ENCODE peak calls at places on chromosomes 1 and 21, in seven cellular contexts. One of them, this sample, is unnamed.

GRCh38 chr1:89822109-89822962 is 1.5 kb downstream of the LRRC8D start:
- DNase-seq in bronchial epithelial cell: no peak
- DNase-seq in cardiac muscle cell: no peak
- DNase-seq in AG04450: no peak
- DNase-seq in transverse colon: peak
- DNase-seq in esophagus squamous epithelium: no peak
- DNase-seq in body of pancreas: no peak
- DNase-seq in this sample: no peak

GRCh38 chr1:176172215-176172614 is 34.9 kb downstream of the COP1 start:
- DNase-seq in esophagus squamous epithelium: no peak
- DNase-seq in transverse colon: no peak
- DNase-seq in body of pancreas: no peak
- DNase-seq in AG04450: no peak
- DNase-seq in bronchial epithelial cell: no peak
- DNase-seq in cardiac muscle cell: no peak
- DNase-seq in this sample: no peak

GRCh38 chr1:42280841-42281240 is 54.2 kb downstream of the FOXJ3 start:
- DNase-seq in esophagus squamous epithelium: no peak
- DNase-seq in transverse colon: no peak
- DNase-seq in AG04450: no peak
- DNase-seq in body of pancreas: no peak
- DNase-seq in cardiac muscle cell: no peak
- DNase-seq in bronchial epithelial cell: no peak
- DNase-seq in this sample: no peak

GRCh38 chr1:47313915-47314664 is at the start of gene STIL:
- DNase-seq in body of pancreas: peak
- DNase-seq in esophagus squamous epithelium: peak
- DNase-seq in cardiac muscle cell: peak
- DNase-seq in bronchial epithelial cell: peak
- DNase-seq in AG04450: peak
- DNase-seq in transverse colon: peak
- DNase-seq in this sample: peak

GRCh38 chr1:31714442-31715096 is 10.8 kb upstream of the COL16A1 start:
- DNase-seq in AG04450: no peak
- DNase-seq in body of pancreas: peak
- DNase-seq in esophagus squamous epithelium: no peak
- DNase-seq in transverse colon: peak
- DNase-seq in bronchial epithelial cell: peak
- DNase-seq in cardiac muscle cell: peak
- DNase-seq in this sample: no peak

GRCh38 chr1:154940880-154941228 is 4.3 kb upstream of the PMVK start:
- DNase-seq in transverse colon: no peak
- DNase-seq in AG04450: no peak
- DNase-seq in esophagus squamous epithelium: no peak
- DNase-seq in body of pancreas: no peak
- DNase-seq in cardiac muscle cell: no peak
- DNase-seq in bronchial epithelial cell: no peak
- DNase-seq in this sample: no peak

GRCh38 chr21:39153373-39153772 is 29.9 kb downstream of the PSMG1 start:
- DNase-seq in bronchial epithelial cell: peak
- DNase-seq in AG04450: no peak
- DNase-seq in esophagus squamous epithelium: no peak
- DNase-seq in transverse colon: no peak
- DNase-seq in cardiac muscle cell: no peak
- DNase-seq in body of pancreas: no peak
- DNase-seq in this sample: no peak

GRCh38 chr1:17067465-17068245 is 13.8 kb upstream of the SDHB start:
- DNase-seq in body of pancreas: no peak
- DNase-seq in cardiac muscle cell: no peak
- DNase-seq in AG04450: no peak
- DNase-seq in transverse colon: no peak
- DNase-seq in esophagus squamous epithelium: no peak
- DNase-seq in bronchial epithelial cell: no peak
- DNase-seq in this sample: no peak

GRCh38 chr1:31426249-31426922 is 13.4 kb downstream of the SERINC2 start:
- DNase-seq in cardiac muscle cell: no peak
- DNase-seq in body of pancreas: no peak
- DNase-seq in AG04450: no peak
- DNase-seq in esophagus squamous epithelium: no peak
- DNase-seq in bronchial epithelial cell: peak
- DNase-seq in transverse colon: peak
- DNase-seq in this sample: no peak

GRCh38 chr1:205711105-205712048 is 31.1 kb upstream of the SLC45A3 start:
- DNase-seq in transverse colon: peak
- DNase-seq in body of pancreas: peak
- DNase-seq in cardiac muscle cell: peak
- DNase-seq in esophagus squamous epithelium: no peak
- DNase-seq in bronchial epithelial cell: peak
- DNase-seq in AG04450: peak
- DNase-seq in this sample: no peak

GRCh38 chr1:189803364-189803763 is 674.3 kb downstream of the BRINP3 start:
- DNase-seq in transverse colon: no peak
- DNase-seq in esophagus squamous epithelium: no peak
- DNase-seq in bronchial epithelial cell: no peak
- DNase-seq in body of pancreas: no peak
- DNase-seq in cardiac muscle cell: no peak
- DNase-seq in AG04450: no peak
- DNase-seq in this sample: no peak

GRCh38 chr1:245096330-245097066 is 58.3 kb upstream of the KIF26B start:
- DNase-seq in transverse colon: no peak
- DNase-seq in body of pancreas: no peak
- DNase-seq in esophagus squamous epithelium: no peak
- DNase-seq in AG04450: no peak
- DNase-seq in bronchial epithelial cell: no peak
- DNase-seq in cardiac muscle cell: no peak
- DNase-seq in this sample: no peak

GRCh38 chr21:43361493-43362296 is 65.2 kb downstream of the SIK1 start:
- DNase-seq in body of pancreas: no peak
- DNase-seq in esophagus squamous epithelium: no peak
- DNase-seq in AG04450: peak
- DNase-seq in cardiac muscle cell: peak
- DNase-seq in bronchial epithelial cell: peak
- DNase-seq in transverse colon: peak
- DNase-seq in this sample: peak

GRCh38 chr1:201999625-202000238 is 10.7 kb upstream of the ELF3 start:
- DNase-seq in cardiac muscle cell: peak
- DNase-seq in AG04450: no peak
- DNase-seq in bronchial epithelial cell: peak
- DNase-seq in esophagus squamous epithelium: no peak
- DNase-seq in body of pancreas: peak
- DNase-seq in transverse colon: peak
- DNase-seq in this sample: no peak

GRCh38 chr1:116919802-116920201 is 10.1 kb downstream of the PTGFRN start:
- DNase-seq in transverse colon: peak
- DNase-seq in body of pancreas: peak
- DNase-seq in AG04450: no peak
- DNase-seq in esophagus squamous epithelium: no peak
- DNase-seq in bronchial epithelial cell: no peak
- DNase-seq in cardiac muscle cell: peak
- DNase-seq in this sample: no peak

GRCh38 chr1:43267291-43267805 is 2.4 kb upstream of the TMEM125 start:
- DNase-seq in esophagus squamous epithelium: no peak
- DNase-seq in transverse colon: no peak
- DNase-seq in body of pancreas: no peak
- DNase-seq in cardiac muscle cell: peak
- DNase-seq in AG04450: peak
- DNase-seq in bronchial epithelial cell: no peak
- DNase-seq in this sample: no peak

GRCh38 chr1:224116131-224116530 is 2.2 kb downstream of the FBXO28 start:
- DNase-seq in AG04450: peak
- DNase-seq in esophagus squamous epithelium: no peak
- DNase-seq in bronchial epithelial cell: peak
- DNase-seq in transverse colon: no peak
- DNase-seq in body of pancreas: no peak
- DNase-seq in cardiac muscle cell: peak
- DNase-seq in this sample: no peak

GRCh38 chr21:41429925-41430491 is 4.0 kb downstream of the MX1 start:
- DNase-seq in bronchial epithelial cell: no peak
- DNase-seq in AG04450: no peak
- DNase-seq in esophagus squamous epithelium: no peak
- DNase-seq in body of pancreas: no peak
- DNase-seq in transverse colon: no peak
- DNase-seq in cardiac muscle cell: no peak
- DNase-seq in this sample: no peak

GRCh38 chr1:63868220-63868897 is 94.5 kb downstream of the ROR1 start:
- DNase-seq in bronchial epithelial cell: peak
- DNase-seq in esophagus squamous epithelium: no peak
- DNase-seq in cardiac muscle cell: no peak
- DNase-seq in AG04450: no peak
- DNase-seq in body of pancreas: no peak
- DNase-seq in transverse colon: no peak
- DNase-seq in this sample: no peak

GRCh38 chr21:27024971-27025370 is 58.1 kb upstream of the ADAMTS5 start:
- DNase-seq in transverse colon: no peak
- DNase-seq in body of pancreas: no peak
- DNase-seq in AG04450: no peak
- DNase-seq in cardiac muscle cell: no peak
- DNase-seq in bronchial epithelial cell: no peak
- DNase-seq in esophagus squamous epithelium: no peak
- DNase-seq in this sample: no peak

GRCh38 chr1:197402189-197402588 is 134.1 kb downstream of the CRB1 start:
- DNase-seq in cardiac muscle cell: no peak
- DNase-seq in bronchial epithelial cell: no peak
- DNase-seq in AG04450: no peak
- DNase-seq in transverse colon: no peak
- DNase-seq in esophagus squamous epithelium: no peak
- DNase-seq in body of pancreas: no peak
- DNase-seq in this sample: no peak

GRCh38 chr1:209207701-209208286 is 375.7 kb upstream of the CAMK1G start:
- DNase-seq in body of pancreas: peak
- DNase-seq in AG04450: peak
- DNase-seq in esophagus squamous epithelium: no peak
- DNase-seq in bronchial epithelial cell: peak
- DNase-seq in transverse colon: peak
- DNase-seq in cardiac muscle cell: peak
- DNase-seq in this sample: no peak

GRCh38 chr1:31674626-31675025 is 29.2 kb downstream of the COL16A1 start:
- DNase-seq in transverse colon: no peak
- DNase-seq in bronchial epithelial cell: no peak
- DNase-seq in AG04450: no peak
- DNase-seq in body of pancreas: no peak
- DNase-seq in esophagus squamous epithelium: no peak
- DNase-seq in cardiac muscle cell: no peak
- DNase-seq in this sample: no peak

GRCh38 chr1:94522304-94522703 is 19.3 kb downstream of the F3 start:
- DNase-seq in bronchial epithelial cell: peak
- DNase-seq in body of pancreas: no peak
- DNase-seq in transverse colon: no peak
- DNase-seq in AG04450: no peak
- DNase-seq in cardiac muscle cell: peak
- DNase-seq in esophagus squamous epithelium: no peak
- DNase-seq in this sample: no peak
- TF ChIP-seq CTCF in bronchial epithelial cell: peak
- TF ChIP-seq CTCF in body of pancreas: peak
- TF ChIP-seq CTCF in transverse colon: peak
- TF ChIP-seq CTCF in AG04450: peak
- TF ChIP-seq CTCF in cardiac muscle cell: peak
- TF ChIP-seq CTCF in esophagus squamous epithelium: peak
- TF ChIP-seq CTCF in this sample: peak

DNA sequence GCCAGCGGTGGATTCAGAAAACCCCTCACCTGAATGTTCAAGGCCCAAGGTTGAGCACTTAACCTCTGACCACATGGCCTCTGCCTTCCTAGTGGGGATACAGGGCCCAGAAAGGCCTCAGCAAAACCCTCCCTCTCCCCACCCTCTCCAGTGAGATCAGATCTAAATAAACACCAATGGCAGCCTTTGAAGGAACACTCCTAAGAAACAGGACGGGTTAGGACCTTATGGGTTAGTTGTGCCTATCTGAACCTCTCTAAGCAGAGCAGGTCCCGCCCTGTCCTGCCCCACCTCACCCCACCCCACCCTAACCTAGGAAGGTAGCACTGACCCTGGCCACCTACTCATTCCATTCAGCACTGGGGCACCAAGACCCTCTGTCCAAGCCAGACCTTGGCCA is 7.9 kb upstream of the GRHL3 start:
- DNase-seq in cardiac muscle cell: no peak
- DNase-seq in esophagus squamous epithelium: no peak
- DNase-seq in transverse colon: no peak
- DNase-seq in AG04450: no peak
- DNase-seq in body of pancreas: no peak
- DNase-seq in bronchial epithelial cell: no peak
- DNase-seq in this sample: no peak
- TF ChIP-seq CTCF in cardiac muscle cell: no peak
- TF ChIP-seq CTCF in esophagus squamous epithelium: no peak
- TF ChIP-seq CTCF in transverse colon: no peak
- TF ChIP-seq CTCF in AG04450: no peak
- TF ChIP-seq CTCF in body of pancreas: no peak
- TF ChIP-seq CTCF in bronchial epithelial cell: no peak
- TF ChIP-seq CTCF in this sample: no peak

GRCh38 chr1:76690784-76691183 is 176.5 kb upstream of the ST6GALNAC5 start:
- DNase-seq in body of pancreas: no peak
- DNase-seq in cardiac muscle cell: no peak
- DNase-seq in transverse colon: no peak
- DNase-seq in bronchial epithelial cell: no peak
- DNase-seq in AG04450: no peak
- DNase-seq in esophagus squamous epithelium: no peak
- DNase-seq in this sample: no peak

GRCh38 chr1:76682152-76682551 is 185.1 kb upstream of the ST6GALNAC5 start:
- DNase-seq in AG04450: no peak
- DNase-seq in bronchial epithelial cell: no peak
- DNase-seq in esophagus squamous epithelium: no peak
- DNase-seq in transverse colon: no peak
- DNase-seq in cardiac muscle cell: no peak
- DNase-seq in body of pancreas: no peak
- DNase-seq in this sample: no peak

GRCh38 chr1:76687324-76688018 is 179.8 kb upstream of the ST6GALNAC5 start:
- DNase-seq in body of pancreas: no peak
- DNase-seq in transverse colon: no peak
- DNase-seq in bronchial epithelial cell: peak
- DNase-seq in esophagus squamous epithelium: no peak
- DNase-seq in cardiac muscle cell: no peak
- DNase-seq in AG04450: no peak
- DNase-seq in this sample: no peak
- TF ChIP-seq CTCF in body of pancreas: no peak
- TF ChIP-seq CTCF in transverse colon: no peak
- TF ChIP-seq CTCF in bronchial epithelial cell: no peak
- TF ChIP-seq CTCF in esophagus squamous epithelium: no peak
- TF ChIP-seq CTCF in cardiac muscle cell: no peak
- TF ChIP-seq CTCF in AG04450: no peak
- TF ChIP-seq CTCF in this sample: no peak

DNA sequence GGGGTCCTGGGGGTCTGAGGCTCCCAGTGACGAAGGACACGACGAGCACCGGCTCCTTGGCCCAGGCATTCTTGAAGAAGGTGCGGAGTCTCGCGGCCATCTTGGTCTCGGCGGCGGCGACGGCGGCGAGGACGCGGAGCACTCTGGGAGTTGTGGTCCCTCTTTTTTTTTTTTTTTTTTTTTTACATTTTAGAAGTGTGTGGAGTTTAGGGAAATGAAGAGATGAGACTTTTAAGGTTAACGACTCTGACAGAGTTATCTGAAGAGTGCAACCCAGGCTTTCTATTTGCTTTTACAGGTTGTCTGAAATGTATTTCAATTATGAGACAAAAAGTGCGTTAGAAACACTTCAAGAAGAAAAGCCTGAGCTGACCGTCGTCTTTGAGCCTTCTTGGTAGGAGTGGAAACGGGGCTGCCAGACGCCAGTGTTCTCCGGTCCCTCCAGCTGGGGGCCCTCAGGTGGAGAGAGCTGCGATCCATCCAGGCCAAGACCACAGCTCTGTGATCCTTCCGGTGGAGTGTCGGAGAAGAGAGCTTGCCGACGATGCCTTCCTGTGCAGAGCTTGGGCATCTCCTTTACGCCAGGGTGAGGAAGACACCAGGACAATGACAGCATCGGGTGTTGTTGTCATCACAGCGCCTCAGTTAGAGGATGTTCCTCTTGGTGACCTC is 9.7 kb downstream of the OR2B11 start:
- DNase-seq in bronchial epithelial cell: peak
- DNase-seq in AG04450: no peak
- DNase-seq in body of pancreas: peak
- DNase-seq in esophagus squamous epithelium: no peak
- DNase-seq in cardiac muscle cell: peak
- DNase-seq in transverse colon: peak
- DNase-seq in this sample: no peak
- TF ChIP-seq CTCF in bronchial epithelial cell: no peak
- TF ChIP-seq CTCF in AG04450: no peak
- TF ChIP-seq CTCF in body of pancreas: no peak
- TF ChIP-seq CTCF in esophagus squamous epithelium: no peak
- TF ChIP-seq CTCF in cardiac muscle cell: no peak
- TF ChIP-seq CTCF in transverse colon: no peak
- TF ChIP-seq CTCF in this sample: no peak

This sample was measured in RWPE2.